ENCODE peak calls at places on chromosome 9, in seven cellular contexts. I is ovary, T is IMR-90, A is A549, E is RWPE1, G is left lung, S is PC-9. V is an unnamed sample.

GRCh38 chr9:14768561-14769234 is 46.2 kb upstream of the CER1 start:
- DNase-seq in T (peak; percentile 51), E (peak; percentile 24), G (no peak), A (peak; percentile 23), I (no peak), S (no peak), V (peak; percentile 16)

GRCh38 chr9:17802249-17802857 is 223.5 kb downstream of the SH3GL2 start:
- DNase-seq in I (no peak), G (no peak), S (no peak), E (peak; percentile 9), T (peak; percentile 16), A (peak; percentile 10), V (no peak)

GRCh38 chr9:108662090-108662875 is 193.5 kb downstream of the ACTL7B start:
- DNase-seq in T (no peak), A (no peak), G (no peak), S (no peak), I (no peak), E (no peak), V (no peak)

GRCh38 chr9:89889865-89890264 is 285.1 kb downstream of the GADD45G start:
- DNase-seq in S (no peak), G (no peak), T (no peak), A (no peak), I (no peak), E (no peak), V (no peak)

GRCh38 chr9:91378695-91379127 is 17.0 kb upstream of the AUH start:
- DNase-seq in I (no peak), T (peak; percentile 72), S (no peak), E (no peak), G (no peak), A (no peak), V (no peak)

GRCh38 chr9:136965771-136966484 is 11.4 kb upstream of the PTGDS start:
- DNase-seq in G (no peak), E (no peak), I (no peak), S (no peak), T (no peak), A (no peak), V (peak; percentile 41)

GRCh38 chr9:137494104-137494544 is 35.0 kb upstream of the NSMF start:
- DNase-seq in T (no peak), I (no peak), A (no peak), G (no peak), E (no peak), S (no peak), V (no peak)

GRCh38 chr9:91837982-91838731 is 111.9 kb downstream of the ROR2 start:
- DNase-seq in I (peak; percentile 78), E (peak; percentile 94), S (peak; percentile 48), A (peak; percentile 18), G (peak; percentile 82), T (peak; percentile 71), V (no peak)

GRCh38 chr9:108535526-108535925 is 320.3 kb downstream of the ACTL7B start:
- DNase-seq in G (no peak), A (peak; percentile 27), T (no peak), I (no peak), S (no peak), E (no peak), V (no peak)

GRCh38 chr9:114906922-114907571 is 23.3 kb downstream of the TNFSF8 start:
- DNase-seq in S (no peak), A (peak; percentile 49), I (no peak), T (peak; percentile 61), E (peak; percentile 56), G (no peak), V (no peak)

GRCh38 chr9:90847971-90848370 is 46.4 kb downstream of the SYK start:
- DNase-seq in S (no peak), G (no peak), E (no peak), I (no peak), A (no peak), T (no peak), V (no peak)

GRCh38 chr9:72304538-72304937 is 60.5 kb downstream of the ZFAND5 start:
- DNase-seq in I (no peak), A (no peak), S (no peak), T (no peak), G (no peak), E (no peak), V (no peak)

GRCh38 chr9:72828281-72828731 is 124.5 kb downstream of the ALDH1A1 start:
- DNase-seq in S (peak; percentile 97), G (no peak), I (no peak), A (peak; percentile 44), E (peak; percentile 89), T (no peak), V (no peak)

GRCh38 chr9:109143881-109144562 is 23.0 kb downstream of the FRRS1L start:
- DNase-seq in A (peak; percentile 64), T (peak; percentile 13), G (no peak), E (peak; percentile 76), I (no peak), S (peak; percentile 46), V (no peak)

GRCh38 chr9:79140751-79141150 is 431.0 kb upstream of the TLE4 start:
- DNase-seq in E (no peak), I (no peak), G (no peak), T (no peak), A (no peak), S (no peak), V (no peak)

GRCh38 chr9:101832464-101832863 is 94.0 kb upstream of the GRIN3A start:
- DNase-seq in S (no peak), I (no peak), A (no peak), T (no peak), G (no peak), E (no peak), V (no peak)

GRCh38 chr9:103407260-103407659 is 412.1 kb downstream of the CYLC2 start:
- DNase-seq in A (no peak), S (no peak), I (no peak), T (no peak), E (no peak), G (no peak), V (no peak)

GRCh38 chr9:103410059-103410458 is 414.9 kb downstream of the CYLC2 start:
- DNase-seq in G (no peak), I (no peak), T (no peak), A (no peak), S (no peak), E (no peak), V (no peak)
- H3K27ac ChIP-seq in G (no peak overlapping the region), I (no peak overlapping the region), T (no peak overlapping the region), A (no peak overlapping the region), S (no peak overlapping the region), E (no peak overlapping the region), V (no peak overlapping the region)

GRCh38 chr9:95025213-95026170 is 292.0 kb downstream of the FANCC start:
- DNase-seq in A (no peak), S (no peak), I (peak; percentile 57), T (peak; percentile 94), E (no peak), G (peak; percentile 70), V (no peak)
- H3K27ac ChIP-seq in A (peak overlapping the region; percentile 99), S (peak overlapping the region; percentile 35), I (peak overlapping the region; percentile 41), T (peak overlapping the region; percentile 64), E (peak overlapping the region; percentile 51), G (peak overlapping the region; percentile 76), V (no peak overlapping the region)

DNA sequence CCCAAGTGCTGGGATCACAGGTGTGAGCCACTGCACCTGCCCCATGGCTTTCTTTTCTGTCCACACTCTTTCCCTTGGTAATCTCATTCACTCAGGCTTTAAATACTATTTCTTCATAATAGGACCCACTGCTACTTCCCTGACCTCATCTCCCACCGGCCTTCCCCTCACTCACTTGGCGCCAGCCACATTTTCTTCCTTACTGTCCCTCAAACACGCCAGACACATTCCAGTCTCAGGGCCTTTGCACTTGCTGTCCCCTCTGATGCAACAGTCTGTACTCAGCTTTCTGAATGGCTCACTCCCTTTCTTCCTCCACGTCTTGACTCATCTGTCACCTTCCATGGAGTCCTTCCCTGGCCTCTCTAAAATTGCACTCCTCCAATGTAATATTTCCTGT is 111.1 kb upstream of the MVB12B start:
- DNase-seq in A (no peak), I (no peak), T (no peak), G (no peak), E (no peak), S (no peak), V (no peak)
- H3K27ac ChIP-seq in A (no peak overlapping the region), I (no peak overlapping the region), T (no peak overlapping the region), G (no peak overlapping the region), E (no peak overlapping the region), S (no peak overlapping the region), V (no peak overlapping the region)

DNA sequence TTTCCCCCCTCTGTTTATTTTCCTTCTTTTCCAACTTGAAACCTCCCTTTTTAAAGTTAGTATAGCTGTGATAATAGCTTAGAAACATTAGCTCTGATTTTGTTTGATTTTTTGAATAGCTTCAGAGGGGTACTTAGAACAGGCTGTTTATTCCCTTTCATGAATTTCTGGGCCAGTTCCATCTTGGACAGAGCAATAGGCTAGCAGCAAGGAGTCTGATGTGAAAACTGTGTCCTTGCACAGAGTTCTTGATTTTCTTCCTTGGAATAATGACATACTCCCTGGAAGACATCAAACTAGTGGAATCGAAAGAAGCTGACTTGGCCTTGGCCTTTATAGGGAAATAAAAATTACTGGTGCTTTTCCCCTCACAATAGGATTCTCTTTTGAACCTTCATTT is 32.9 kb downstream of the NTRK2 start:
- DNase-seq in E (no peak), T (no peak), S (no peak), G (no peak), I (no peak), A (no peak), V (no peak)
- H3K27ac ChIP-seq in E (no peak overlapping the region), T (no peak overlapping the region), S (no peak overlapping the region), G (no peak overlapping the region), I (no peak overlapping the region), A (no peak overlapping the region), V (no peak overlapping the region)